ENCODE peak calls at places on chromosome 14, in ten cellular contexts. N is endothelial cell; O is brain microvascular endothelial cell; K is OCI-LY7; A is nephron progenitor cell; I is spleen; C is GM12864; Q is CD8-positive, alpha-beta T cell; F is Calu3; Y is gastrocnemius medialis. T is an unnamed sample.

GRCh38 chr14:75877292-75877691 is 104.5 kb downstream of the TGFB3 start:
- DNase-seq in N (no peak), O (peak), K (no peak), A (no peak), I (no peak), C (no peak), Q (no peak), F (no peak), Y (no peak), T (no peak)

GRCh38 chr14:74401504-74402241 is 24.3 kb downstream of the SYNDIG1L start:
- DNase-seq in N (peak), O (no peak), K (peak), A (peak), I (peak), C (peak), Q (peak), F (peak), Y (peak), T (peak)

GRCh38 chr14:67571275-67571990 is 28.6 kb downstream of the PIGH start:
- DNase-seq in N (peak), O (peak), K (peak), A (peak), I (peak), C (peak), Q (peak), F (peak), Y (peak), T (peak)

GRCh38 chr14:24411468-24412454 is 13.0 kb downstream of the NYNRIN start:
- DNase-seq in N (peak), O (peak), K (peak), A (no peak), I (no peak), C (no peak), Q (no peak), F (peak), Y (no peak), T (peak)

GRCh38 chr14:104264495-104265265 is 126.3 kb downstream of the KIF26A start:
- DNase-seq in N (no peak), O (no peak), K (no peak), A (no peak), I (peak), C (no peak), Q (no peak), F (no peak), Y (no peak), T (no peak)

GRCh38 chr14:75917322-75918251 is 64.2 kb downstream of the TGFB3 start:
- DNase-seq in N (no peak), O (no peak), K (no peak), A (no peak), I (no peak), C (no peak), Q (no peak), F (no peak), Y (no peak), T (no peak)

GRCh38 chr14:22131749-22132476 is 457.1 kb downstream of the DAD1 start:
- DNase-seq in N (peak), O (peak), K (peak), A (peak), I (no peak), C (no peak), Q (peak), F (peak), Y (no peak), T (no peak)

GRCh38 chr14:60353410-60353809 is 104.4 kb downstream of the PPM1A start:
- DNase-seq in N (no peak), O (no peak), K (no peak), A (no peak), I (no peak), C (no peak), Q (no peak), F (no peak), Y (no peak), T (no peak)

GRCh38 chr14:87468531-87468930 is 524.5 kb downstream of the GALC start:
- DNase-seq in N (no peak), O (no peak), K (no peak), A (no peak), I (no peak), C (no peak), Q (no peak), F (no peak), Y (no peak), T (no peak)

GRCh38 chr14:68578597-68578996 is 214.3 kb downstream of the ZFP36L1 start:
- DNase-seq in N (no peak), O (no peak), K (no peak), A (no peak), I (no peak), C (no peak), Q (no peak), F (no peak), Y (no peak), T (no peak)

GRCh38 chr14:100815478-100816285 is 10.2 kb upstream of the MEG3 start:
- DNase-seq in N (no peak), O (peak), K (no peak), A (no peak), I (peak), C (no peak), Q (no peak), F (no peak), Y (no peak), T (no peak)

GRCh38 chr14:68474741-68475140 is 318.1 kb downstream of the ZFP36L1 start:
- DNase-seq in N (no peak), O (no peak), K (no peak), A (no peak), I (no peak), C (no peak), Q (no peak), F (peak), Y (no peak), T (no peak)

GRCh38 chr14:69315302-69315701 is 55.3 kb downstream of the GALNT16 start:
- DNase-seq in N (no peak), O (no peak), K (no peak), A (no peak), I (peak), C (no peak), Q (no peak), F (no peak), Y (peak), T (no peak)

GRCh38 chr14:74065746-74066575 is 18.3 kb downstream of the ALDH6A1 start:
- DNase-seq in N (no peak), O (no peak), K (no peak), A (no peak), I (no peak), C (no peak), Q (no peak), F (no peak), Y (no peak), T (no peak)

GRCh38 chr14:59829469-59829868 is 41.1 kb downstream of the RTN1 start:
- DNase-seq in N (no peak), O (peak), K (no peak), A (no peak), I (no peak), C (no peak), Q (no peak), F (no peak), Y (no peak), T (no peak)

GRCh38 chr14:75286313-75286712 is 7.7 kb downstream of the FOS start:
- DNase-seq in N (no peak), O (no peak), K (no peak), A (peak), I (peak), C (no peak), Q (no peak), F (no peak), Y (peak), T (no peak)

GRCh38 chr14:23066855-23067744 is 9.8 kb upstream of the CDH24 start:
- DNase-seq in N (no peak), O (no peak), K (no peak), A (no peak), I (no peak), C (no peak), Q (no peak), F (no peak), Y (no peak), T (peak)

GRCh38 chr14:58572092-58572853 is 65.5 kb upstream of the DACT1 start:
- DNase-seq in N (no peak), O (peak), K (no peak), A (peak), I (no peak), C (no peak), Q (peak), F (no peak), Y (no peak), T (no peak)

GRCh38 chr14:75978249-75978731 is 3.5 kb downstream of the TGFB3 start:
- DNase-seq in N (no peak), O (no peak), K (peak), A (no peak), I (peak), C (no peak), Q (peak), F (no peak), Y (peak), T (no peak)

GRCh38 chr14:68039593-68039992 is 220.0 kb downstream of the RAD51B start:
- DNase-seq in N (no peak), O (no peak), K (no peak), A (no peak), I (no peak), C (no peak), Q (no peak), F (no peak), Y (no peak), T (no peak)

GRCh38 chr14:35340616-35341453 is 48.7 kb downstream of the PSMA6 start:
- DNase-seq in N (no peak), O (no peak), K (no peak), A (no peak), I (no peak), C (no peak), Q (no peak), F (no peak), Y (no peak), T (no peak)

GRCh38 chr14:77124345-77125274 is 17.0 kb downstream of the ZDHHC22 start:
- DNase-seq in N (peak), O (no peak), K (peak), A (peak), I (peak), C (no peak), Q (peak), F (peak), Y (peak), T (peak)

GRCh38 chr14:88985654-88986053 is 161.2 kb downstream of the TTC8 start:
- DNase-seq in N (no peak), O (no peak), K (no peak), A (no peak), I (no peak), C (no peak), Q (no peak), F (no peak), Y (no peak), T (no peak)

GRCh38 chr14:99821519-99822165 is 28.4 kb downstream of the EML1 start:
- DNase-seq in N (no peak), O (peak), K (no peak), A (peak), I (no peak), C (no peak), Q (no peak), F (peak), Y (no peak), T (no peak)

GRCh38 chr14:99136401-99136800 is 135.6 kb downstream of the BCL11B start:
- DNase-seq in N (no peak), O (no peak), K (no peak), A (no peak), I (no peak), C (no peak), Q (no peak), F (no peak), Y (no peak), T (no peak)

GRCh38 chr14:65958664-65959562 is 527.3 kb upstream of the CCDC196 start:
- DNase-seq in N (no peak), O (no peak), K (peak), A (no peak), I (no peak), C (peak), Q (no peak), F (no peak), Y (no peak), T (peak)

DNA sequence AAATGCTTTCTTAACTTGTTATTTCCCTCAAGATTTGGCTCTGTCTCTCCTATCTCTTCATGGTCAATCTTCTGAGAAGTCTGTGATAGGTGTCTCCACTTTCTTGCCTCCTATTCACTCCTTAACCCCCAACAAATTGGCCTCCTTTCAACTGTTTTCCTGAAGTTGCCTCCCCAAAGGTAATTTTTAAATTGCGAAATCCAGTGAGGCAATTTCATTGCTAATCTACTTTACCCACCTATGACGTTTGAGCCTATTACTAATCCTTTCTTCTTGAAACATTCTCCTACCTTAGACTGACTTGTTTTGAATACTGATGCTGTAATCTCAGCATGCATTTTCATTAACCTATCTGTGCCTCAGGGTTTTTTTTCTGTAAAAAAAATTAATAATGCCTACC is 6.0 kb upstream of the KCNH5 start:
- DNase-seq in N (no peak), O (no peak), K (no peak), A (no peak), I (no peak), C (no peak), Q (no peak), F (no peak), Y (no peak), T (no peak)
- TF ChIP-seq CTCF in N (no peak), O (no peak), K (no peak), A (no peak), I (no peak), C (no peak), Q (no peak), F (no peak), Y (no peak), T (no peak)

DNA sequence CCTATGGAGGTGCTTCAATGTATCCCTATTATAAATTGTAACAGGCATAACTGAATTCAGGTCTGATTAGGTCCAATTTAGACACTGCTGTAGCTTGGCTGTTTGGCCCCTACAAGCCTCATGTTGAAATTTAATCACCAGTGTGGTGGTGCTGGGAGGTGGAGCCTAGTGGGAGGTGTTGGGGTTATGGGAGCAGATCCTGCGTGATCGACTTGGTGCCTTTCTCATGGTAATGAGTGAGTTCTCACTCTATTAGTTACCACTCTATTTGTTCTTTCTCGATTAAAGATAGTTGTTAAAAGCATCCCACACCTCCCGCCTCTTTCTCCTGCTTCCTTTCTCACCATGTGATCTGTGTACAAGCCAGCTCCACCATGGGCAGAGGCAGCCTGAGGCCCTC is 122.1 kb downstream of the FOXA1 start:
- DNase-seq in N (no peak), O (no peak), K (no peak), A (no peak), I (no peak), C (no peak), Q (no peak), F (no peak), Y (no peak), T (no peak)
- TF ChIP-seq CTCF in N (no peak), O (no peak), K (no peak), A (no peak), I (no peak), C (no peak), Q (no peak), F (no peak), Y (no peak), T (no peak)

GRCh38 chr14:106377432-106377831 is 851.0 kb downstream of the TMEM121 start:
- DNase-seq in N (no peak), O (no peak), K (no peak), A (no peak), I (no peak), C (no peak), Q (no peak), F (no peak), Y (no peak), T (no peak)

GRCh38 chr14:106372870-106373657 is 846.7 kb downstream of the TMEM121 start:
- DNase-seq in N (no peak), O (no peak), K (peak), A (no peak), I (peak), C (peak), Q (peak), F (peak), Y (no peak), T (peak)

GRCh38 chr14:106380740-106381139 is 854.4 kb downstream of the TMEM121 start:
- DNase-seq in N (no peak), O (no peak), K (no peak), A (no peak), I (no peak), C (no peak), Q (no peak), F (no peak), Y (no peak), T (no peak)

GRCh38 chr14:106378191-106378590 is 851.8 kb downstream of the TMEM121 start:
- DNase-seq in N (no peak), O (no peak), K (peak), A (no peak), I (no peak), C (no peak), Q (peak), F (no peak), Y (no peak), T (no peak)
- TF ChIP-seq CTCF in N (no peak), O (no peak), K (peak), A (no peak), I (no peak), C (peak), Q (peak), F (no peak), Y (no peak), T (peak)

GRCh38 chr14:94964181-94964580 is 193.1 kb downstream of the DICER1 start:
- DNase-seq in N (no peak), O (no peak), K (no peak), A (no peak), I (no peak), C (no peak), Q (no peak), F (no peak), Y (no peak), T (no peak)
- TF ChIP-seq CTCF in N (no peak), O (no peak), K (no peak), A (no peak), I (no peak), C (no peak), Q (no peak), F (no peak), Y (no peak), T (no peak)

GRCh38 chr14:79728331-79728730 is 483.0 kb downstream of the DIO2 start:
- DNase-seq in N (no peak), O (no peak), K (no peak), A (no peak), I (no peak), C (no peak), Q (peak), F (no peak), Y (no peak), T (no peak)

GRCh38 chr14:79721399-79722084 is 489.8 kb downstream of the DIO2 start:
- DNase-seq in N (no peak), O (no peak), K (no peak), A (no peak), I (no peak), C (no peak), Q (no peak), F (no peak), Y (no peak), T (no peak)

GRCh38 chr14:79727900-79728299 is 483.4 kb downstream of the DIO2 start:
- DNase-seq in N (no peak), O (no peak), K (no peak), A (no peak), I (no peak), C (no peak), Q (no peak), F (no peak), Y (no peak), T (no peak)

GRCh38 chr14:79730911-79731310 is 480.4 kb downstream of the DIO2 start:
- DNase-seq in N (no peak), O (peak), K (no peak), A (no peak), I (no peak), C (no peak), Q (no peak), F (no peak), Y (no peak), T (no peak)

DNA sequence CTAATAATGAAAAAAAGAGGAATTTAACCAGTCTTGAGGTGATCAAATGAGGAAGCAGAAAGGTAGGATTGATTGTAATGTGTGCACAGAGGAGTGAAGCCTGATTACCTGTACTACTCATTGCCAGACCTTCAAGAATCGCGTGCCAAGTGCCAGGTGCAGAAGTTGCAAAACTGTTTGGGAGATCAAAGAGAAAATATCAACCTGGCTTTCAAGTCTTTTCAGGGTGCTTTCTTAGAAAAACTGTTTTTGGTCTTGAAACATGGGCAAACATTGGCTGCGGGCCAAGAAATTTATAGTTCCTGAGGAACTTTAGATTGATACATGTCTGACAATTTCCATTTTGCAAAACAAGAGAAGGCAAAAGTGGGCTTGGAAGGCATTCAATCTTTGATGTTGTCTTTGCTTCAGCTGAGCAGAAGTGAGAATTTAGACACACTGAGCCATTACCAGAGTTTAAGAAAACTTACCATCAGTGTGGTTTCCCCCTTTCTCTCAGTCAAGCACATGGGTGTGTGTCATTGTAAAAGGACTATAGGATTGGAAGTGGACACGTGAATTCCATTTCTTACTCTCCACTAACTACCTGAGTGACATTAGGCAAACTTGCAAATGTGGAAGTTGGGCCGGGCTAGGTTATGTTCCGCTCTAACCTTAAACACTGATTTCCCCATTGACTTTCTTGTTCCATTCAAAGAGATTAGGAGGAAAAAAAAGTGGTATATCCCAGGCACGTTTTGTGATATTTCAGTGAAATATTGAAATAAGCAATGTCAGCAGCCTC is 486.2 kb downstream of the DIO2 start:
- DNase-seq in N (no peak), O (no peak), K (no peak), A (no peak), I (no peak), C (no peak), Q (no peak), F (no peak), Y (no peak), T (no peak)
- TF ChIP-seq CTCF in N (no peak), O (no peak), K (no peak), A (no peak), I (no peak), C (no peak), Q (no peak), F (no peak), Y (no peak), T (no peak)